ENCODE peak calls at places on chromosomes 16 and 17, in seven cellular contexts. X is germinal center; W is CD8-positive, alpha-beta memory T cell; C is LoVo; T is HS-5; M is activated CD4-positive, alpha-beta T cell treated with anti-CD3 and anti-CD28 coated beads, Interleukin-2, amount 50 U/mL, for 48 hours; B is RWPE1. Z is an unnamed sample.

GRCh38 chr17:55307879-55308278 is 43.1 kb downstream of the HLF start:
- DNase-seq in B (no peak), W (no peak), X (no peak), C (no peak), T (no peak), M (no peak), Z (no peak)

GRCh38 chr17:82022310-82022980 is at the start of gene CENPX:
- DNase-seq in X (no peak), M (no peak), W (no peak), C (no peak), B (no peak), T (no peak), Z (no peak)

GRCh38 chr17:76969598-76970172 is 101.5 kb downstream of the MGAT5B start:
- DNase-seq in T (no peak), X (no peak), M (no peak), W (no peak), C (no peak), B (no peak), Z (no peak)

GRCh38 chr17:79942011-79942405 is 93.7 kb downstream of the TBC1D16 start:
- DNase-seq in W (no peak), C (no peak), B (no peak), X (no peak), T (no peak), M (no peak), Z (no peak)

GRCh38 chr16:57962046-57962445 is 8.9 kb downstream of the CNGB1 start:
- DNase-seq in M (no peak), B (no peak), W (no peak), T (no peak), C (no peak), X (no peak), Z (no peak)

GRCh38 chr16:11181889-11182279 is 74.1 kb downstream of the SOCS1 start:
- DNase-seq in T (no peak), B (no peak), M (peak; percentile 70), X (peak; percentile 51), C (no peak), W (no peak), Z (no peak)

GRCh38 chr17:29158096-29158495 is 22.1 kb downstream of the MYO18A start:
- DNase-seq in M (no peak), T (no peak), C (no peak), B (no peak), W (no peak), X (no peak), Z (no peak)

GRCh38 chr16:46620265-46621005 is 744 bp downstream of the SHCBP1 start:
- DNase-seq in C (no peak), W (no peak), B (no peak), T (no peak), X (peak; percentile 54), M (no peak), Z (no peak)

GRCh38 chr16:4272114-4272954 is 489 bp downstream of the TFAP4 start:
- DNase-seq in M (peak; percentile 57), X (peak; percentile 65), C (peak; percentile 45), W (peak; percentile 61), B (peak; percentile 36), T (no peak), Z (peak; percentile 67)

GRCh38 chr16:82043680-82044584 is 8.9 kb downstream of the HSD17B2 start:
- DNase-seq in W (no peak), T (peak; percentile 61), C (no peak), M (no peak), X (no peak), B (peak; percentile 29), Z (no peak)

Z was measured in left colon.